ENCODE peak calls at places on chromosomes 3 and 15, in seven cellular contexts. Y is nephron progenitor cell, L is keratinocyte, I is H9, R is tibial artery, K is MM.1S, T is osteocyte. M is an unnamed sample.

GRCh38 chr15:44099671-44100070 is 95.4 kb downstream of the FRMD5 start:
- DNase-seq in R (no peak), Y (no peak), K (no peak), T (no peak), I (no peak), L (no peak), M (no peak)

GRCh38 chr3:184354121-184354728 is 7.2 kb downstream of the CLCN2 start:
- DNase-seq in K (peak), Y (peak), T (no peak), R (no peak), I (peak), L (no peak), M (peak)

GRCh38 chr3:61847784-61848462 is 286.6 kb downstream of the PTPRG start:
- DNase-seq in R (peak), K (no peak), Y (no peak), I (no peak), T (no peak), L (no peak), M (no peak)

GRCh38 chr3:58628823-58629562 is 37.6 kb downstream of the FAM3D start:
- DNase-seq in R (peak), K (no peak), Y (no peak), I (no peak), T (no peak), L (no peak), M (no peak)

GRCh38 chr3:132253262-132253878 is 63.8 kb upstream of the ACP3 start:
- DNase-seq in R (no peak), K (peak), Y (peak), L (no peak), I (no peak), T (no peak), M (peak)

GRCh38 chr3:149453140-149453805 is 21.2 kb upstream of the TM4SF4 start:
- DNase-seq in R (no peak), K (no peak), L (no peak), Y (no peak), I (no peak), T (no peak), M (no peak)

GRCh38 chr3:11705049-11705448 is 61.3 kb upstream of the VGLL4 start:
- DNase-seq in T (peak), K (no peak), R (no peak), Y (no peak), L (no peak), I (peak), M (no peak)

GRCh38 chr3:260911-261310 is 64.3 kb downstream of the CHL1 start:
- DNase-seq in T (no peak), K (no peak), Y (no peak), R (no peak), I (no peak), L (no peak), M (no peak)

GRCh38 chr15:70791248-70791647 is 27.9 kb upstream of the UACA start:
- DNase-seq in K (no peak), Y (no peak), T (no peak), R (no peak), I (no peak), L (no peak), M (no peak)

GRCh38 chr3:153026026-153026425 is 136.0 kb upstream of the RAP2B start:
- DNase-seq in Y (no peak), L (no peak), I (no peak), K (peak), T (no peak), R (no peak), M (no peak)

GRCh38 chr3:76024640-76025039 is 239.3 kb upstream of the ZNF717 start:
- DNase-seq in T (no peak), K (peak), L (no peak), Y (no peak), R (no peak), I (no peak), M (no peak)

GRCh38 chr3:82410366-82410765 is 648.9 kb upstream of the GBE1 start:
- DNase-seq in T (no peak), Y (no peak), I (peak), L (no peak), R (no peak), K (no peak), M (no peak)

GRCh38 chr3:172869797-172870518 is 119.4 kb downstream of the ECT2 start:
- DNase-seq in Y (no peak), K (no peak), L (no peak), R (no peak), T (no peak), I (no peak), M (no peak)

GRCh38 chr3:67202053-67202452 is 203.9 kb downstream of the KBTBD8 start:
- DNase-seq in K (no peak), L (no peak), I (no peak), Y (no peak), R (no peak), T (no peak), M (no peak)

GRCh38 chr3:100354850-100355249 is 20.3 kb downstream of the NIT2 start:
- DNase-seq in T (no peak), I (no peak), K (no peak), R (no peak), Y (no peak), L (no peak), M (no peak)

GRCh38 chr3:126621171-126621570 is 33.8 kb downstream of the TXNRD3 start:
- DNase-seq in L (no peak), I (no peak), R (no peak), Y (no peak), K (no peak), T (no peak), M (no peak)

GRCh38 chr3:23435318-23435717 is 232.2 kb downstream of the UBE2E2 start:
- DNase-seq in Y (no peak), T (no peak), I (peak), L (no peak), K (no peak), R (no peak), M (no peak)

GRCh38 chr3:8817486-8817885 is 48.1 kb upstream of the OXTR start:
- DNase-seq in Y (no peak), T (no peak), K (no peak), I (no peak), R (no peak), L (no peak), M (no peak)

GRCh38 chr3:171640520-171641412 is 169.5 kb downstream of the PLD1 start:
- DNase-seq in Y (peak), K (peak), R (no peak), I (peak), L (no peak), T (no peak), M (no peak)

GRCh38 chr3:152139651-152140050 is 129.1 kb upstream of the MBNL1 start:
- DNase-seq in T (no peak), K (no peak), L (no peak), Y (no peak), R (no peak), I (no peak), M (no peak)

DNA sequence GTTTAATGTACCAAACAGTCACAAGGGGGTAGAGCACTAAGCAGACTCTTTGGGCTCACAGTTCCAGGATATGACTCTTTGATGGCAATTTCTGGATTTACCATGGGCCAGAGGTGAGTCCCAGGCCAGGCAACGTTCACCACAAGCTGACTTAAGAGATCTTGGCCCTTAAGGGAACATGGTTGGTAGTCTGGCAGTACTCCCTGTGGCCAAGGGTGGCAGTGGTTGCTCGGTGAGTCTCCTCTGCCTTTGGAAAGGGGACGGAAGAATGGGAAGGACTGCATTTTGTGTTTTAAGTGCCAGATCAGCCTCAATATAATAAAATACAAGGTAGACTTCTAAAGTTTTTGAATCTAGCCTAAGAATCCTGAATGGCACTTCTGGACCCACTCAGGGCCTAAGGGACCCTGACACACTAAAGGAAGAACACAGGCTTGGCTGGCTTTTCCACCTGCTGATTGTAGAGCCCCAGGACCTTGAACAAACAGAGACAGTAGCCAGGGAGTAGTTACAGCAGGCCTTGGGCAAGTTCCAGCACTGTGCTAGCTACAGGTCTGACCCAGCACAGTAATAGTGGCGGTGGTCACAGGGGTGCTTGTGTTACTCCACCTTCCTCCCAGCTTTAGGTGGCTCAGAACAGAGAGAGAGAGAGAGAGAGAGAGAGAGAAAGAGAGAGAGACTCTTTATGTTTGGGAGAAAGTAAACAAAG is 730.7 kb upstream of the ALCAM start:
- DNase-seq in Y (no peak), K (no peak), L (no peak), I (peak), T (no peak), R (no peak), M (no peak)
- TF ChIP-seq CTCF in Y (no peak), K (no peak), L (peak), I (peak), T (no peak), R (no peak), M (no peak)

GRCh38 chr15:26438718-26439117 is 334.1 kb downstream of the GABRB3 start:
- DNase-seq in L (no peak), K (no peak), Y (no peak), R (no peak), I (no peak), T (no peak), M (no peak)

GRCh38 chr15:26433818-26434217 is 339.0 kb downstream of the GABRB3 start:
- DNase-seq in I (no peak), Y (no peak), L (no peak), K (no peak), T (no peak), R (no peak), M (no peak)

GRCh38 chr15:26442680-26443079 is 330.2 kb downstream of the GABRB3 start:
- DNase-seq in I (no peak), R (no peak), Y (no peak), L (no peak), T (no peak), K (no peak), M (no peak)

GRCh38 chr15:26439681-26440080 is 333.2 kb downstream of the GABRB3 start:
- DNase-seq in Y (no peak), R (no peak), K (no peak), L (no peak), I (no peak), T (no peak), M (no peak)

GRCh38 chr15:26438316-26438715 is 334.6 kb downstream of the GABRB3 start:
- DNase-seq in T (no peak), L (no peak), Y (no peak), I (no peak), R (no peak), K (no peak), M (no peak)
- TF ChIP-seq CTCF in T (no peak), L (no peak), Y (no peak), I (no peak), R (no peak), K (no peak), M (no peak)

GRCh38 chr15:78263907-78264303 is 457 bp upstream of the DNAJA4 start:
- DNase-seq in I (no peak), T (no peak), R (no peak), Y (no peak), K (no peak), L (no peak), M (no peak)

GRCh38 chr15:78265137-78265460 is 737 bp downstream of the DNAJA4 start:
- DNase-seq in R (no peak), I (no peak), L (no peak), T (no peak), K (no peak), Y (no peak), M (no peak)

GRCh38 chr15:78265752-78266224 is 1.4 kb downstream of the DNAJA4 start:
- DNase-seq in L (peak), K (no peak), Y (no peak), R (no peak), T (no peak), I (no peak), M (no peak)

GRCh38 chr15:78263351-78263781 is 996 bp upstream of the DNAJA4 start:
- DNase-seq in L (no peak), R (no peak), I (no peak), K (no peak), T (no peak), Y (no peak), M (no peak)

DNA sequence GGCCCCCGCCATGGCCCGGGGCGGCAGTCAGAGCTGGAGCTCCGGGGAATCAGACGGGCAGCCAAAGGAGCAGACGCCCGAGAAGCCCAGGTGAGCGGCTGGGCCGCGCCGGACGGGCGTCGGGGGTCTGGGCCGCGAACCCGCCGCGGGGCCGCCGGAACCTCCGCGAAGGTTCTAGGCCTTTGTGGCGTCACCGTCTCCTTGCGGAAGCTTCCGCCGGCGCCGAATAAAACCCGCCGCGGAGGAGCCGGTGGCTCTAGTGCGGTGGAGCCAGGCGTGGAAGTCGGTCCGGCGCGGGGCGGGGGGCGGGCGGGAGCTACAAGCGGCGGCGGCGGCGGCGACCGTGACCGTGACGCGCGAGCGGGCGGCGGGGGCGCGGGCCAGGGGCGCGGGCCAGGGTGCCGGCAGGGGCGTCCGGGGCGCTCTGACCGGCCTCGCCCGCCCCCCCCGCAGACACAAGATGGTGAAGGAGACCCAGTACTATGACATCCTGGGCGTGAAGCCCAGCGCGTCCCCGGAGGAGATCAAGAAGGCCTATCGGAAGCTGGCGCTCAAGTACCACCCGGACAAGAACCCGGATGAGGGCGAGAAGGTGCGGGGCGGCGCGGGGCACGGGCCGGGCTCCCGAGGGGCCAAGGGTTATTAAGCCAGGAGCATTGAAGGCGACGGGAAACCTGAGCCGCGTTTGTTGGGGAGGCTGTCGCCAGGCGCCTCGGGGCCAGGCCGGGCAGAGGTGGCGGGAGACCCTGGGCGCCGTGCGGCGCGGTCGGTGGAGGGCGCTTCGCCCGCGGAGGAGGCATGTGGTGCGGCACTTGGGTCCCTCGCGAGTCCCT is at the start of gene DNAJA4:
- DNase-seq in R (peak), I (peak), Y (no peak), T (no peak), K (no peak), L (no peak), M (peak)
- TF ChIP-seq CTCF in R (no peak), I (no peak), Y (no peak), T (no peak), K (no peak), L (peak), M (peak)

DNA sequence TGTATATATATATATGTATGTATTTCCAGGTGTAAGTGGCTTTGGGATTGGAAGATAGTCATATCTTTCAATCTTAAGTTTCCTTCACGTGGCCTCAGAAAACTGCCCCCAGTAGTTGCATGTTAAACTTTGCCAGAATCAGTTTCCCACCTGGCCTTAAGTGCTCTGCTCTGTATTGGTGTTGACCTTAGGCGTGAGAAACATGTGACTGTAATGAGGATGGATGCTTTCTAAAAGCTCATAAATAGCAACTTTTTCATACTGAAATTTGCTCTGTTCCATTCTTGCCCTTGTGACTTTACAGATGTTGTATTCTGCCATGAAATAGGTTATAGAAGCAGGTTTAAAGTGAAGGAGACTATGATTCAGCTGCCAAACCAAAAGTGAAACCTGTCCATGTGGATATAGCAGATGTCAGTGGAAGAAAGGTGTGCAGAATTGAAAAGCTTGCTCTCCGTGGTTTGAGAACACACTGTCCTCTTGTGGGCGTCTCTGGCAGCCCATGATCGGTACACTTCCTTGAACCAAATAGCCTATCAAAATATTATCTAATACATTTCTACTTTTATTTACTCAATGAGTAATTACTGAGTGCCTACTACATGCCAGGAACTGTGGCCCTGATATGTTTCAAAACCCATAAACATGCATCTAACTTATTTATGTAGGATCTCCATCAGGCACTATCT is 15.8 kb downstream of the SCG5 start:
- DNase-seq in T (no peak), Y (no peak), I (no peak), L (no peak), R (no peak), K (peak), M (peak)
- TF ChIP-seq CTCF in T (peak), Y (no peak), I (peak), L (peak), R (no peak), K (peak), M (peak)

DNA sequence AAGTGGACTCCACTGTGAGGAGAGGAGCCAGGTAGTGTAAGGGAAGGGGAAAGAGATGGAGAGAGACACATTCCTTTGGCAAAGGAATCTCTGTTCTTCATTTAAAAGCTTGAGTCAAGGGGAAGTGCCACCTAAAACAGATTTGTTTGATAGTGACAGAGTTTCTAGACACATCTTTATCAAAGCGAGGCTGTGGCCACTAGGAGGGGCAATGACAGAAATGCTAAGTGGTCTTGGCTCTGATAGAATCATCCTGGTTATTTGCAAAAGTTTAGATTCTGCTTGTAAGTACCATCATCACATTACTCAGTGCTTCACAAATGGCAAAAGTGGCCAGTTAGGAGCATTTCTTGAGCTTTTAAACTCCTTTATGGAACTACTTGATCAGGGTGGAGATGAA is 261.4 kb downstream of the CNTN3 start:
- DNase-seq in L (no peak), T (no peak), Y (no peak), R (no peak), K (no peak), I (peak), M (no peak)
- TF ChIP-seq CTCF in L (no peak), T (no peak), Y (peak), R (no peak), K (no peak), I (peak), M (no peak)

DNA sequence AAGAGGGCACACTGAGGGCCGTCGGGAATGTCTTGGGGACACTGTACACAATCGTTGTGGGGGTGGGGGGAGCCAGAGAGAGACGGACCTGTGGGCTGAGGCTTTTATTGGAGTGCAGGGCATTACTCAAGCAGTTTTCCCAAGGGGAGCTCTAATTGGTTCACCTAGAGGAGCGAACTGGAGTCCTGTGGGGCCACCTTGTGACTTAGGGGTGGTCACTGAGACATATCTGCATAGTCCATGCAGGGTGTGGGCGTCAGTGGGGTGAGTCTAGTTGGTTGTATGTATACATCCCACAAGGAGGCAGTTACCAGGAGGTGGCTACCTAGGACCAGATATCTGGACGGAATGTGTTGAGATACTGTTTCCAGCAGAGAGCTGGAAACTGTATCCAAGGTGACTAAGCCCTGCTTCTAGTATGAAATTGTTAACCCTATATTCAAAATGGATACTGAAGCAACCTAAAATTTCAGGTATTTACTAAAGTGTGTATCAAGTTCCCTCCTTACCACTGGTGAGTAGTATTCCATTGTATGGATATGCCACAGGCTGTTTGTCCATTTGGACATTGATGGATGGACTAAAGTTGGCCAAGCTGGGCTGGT is 2.6 kb upstream of the PIGZ start:
- DNase-seq in I (no peak), K (no peak), T (no peak), Y (no peak), L (no peak), R (no peak), M (no peak)
- TF ChIP-seq CTCF in I (no peak), K (no peak), T (no peak), Y (no peak), L (peak), R (no peak), M (no peak)

GRCh38 chr3:160616311-160616710 is 50.9 kb upstream of the KPNA4 start:
- DNase-seq in T (no peak), I (no peak), K (no peak), Y (no peak), L (no peak), R (no peak), M (no peak)

GRCh38 chr3:160618878-160619277 is 53.5 kb upstream of the KPNA4 start:
- DNase-seq in R (no peak), L (no peak), K (no peak), T (no peak), I (no peak), Y (no peak), M (no peak)

GRCh38 chr3:160618363-160618762 is 53.0 kb upstream of the KPNA4 start:
- DNase-seq in R (no peak), L (no peak), K (no peak), Y (no peak), I (no peak), T (no peak), M (no peak)

GRCh38 chr3:160616721-160617120 is 51.4 kb upstream of the KPNA4 start:
- DNase-seq in K (no peak), R (no peak), T (no peak), L (peak), I (no peak), Y (no peak), M (no peak)

DNA sequence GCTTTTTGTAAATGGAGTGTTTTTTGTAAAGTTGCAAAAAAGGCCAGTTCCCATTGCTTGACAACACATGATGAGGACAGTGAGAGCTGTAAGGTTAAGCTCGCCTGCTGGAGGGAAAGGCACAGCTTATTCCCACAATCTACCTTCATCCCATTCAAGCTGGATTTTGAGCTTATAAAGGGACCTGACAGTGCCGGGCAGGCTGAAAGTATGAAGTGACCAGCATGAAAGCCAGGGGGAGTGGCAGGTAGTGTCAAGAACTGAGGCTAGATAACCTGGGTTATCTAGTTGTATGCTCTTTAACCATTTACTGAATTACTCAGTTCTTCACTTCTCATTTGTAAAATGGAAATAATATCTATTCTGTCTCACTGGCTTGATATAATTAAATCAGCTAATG is 52.3 kb upstream of the KPNA4 start:
- DNase-seq in R (no peak), Y (no peak), T (no peak), I (no peak), L (no peak), K (no peak), M (no peak)
- TF ChIP-seq CTCF in R (no peak), Y (no peak), T (no peak), I (no peak), L (no peak), K (no peak), M (no peak)